ENCODE peak calls at places on chromosomes 4 and X, in five cellular contexts. One of them, this sample, is unnamed.

GRCh38 chr4:59612235-59612634 is 1587.9 kb upstream of the ADGRL3 start:
- DNase-seq in uterus: no peak
- DNase-seq in fibroblast of pulmonary artery: peak
- DNase-seq in choroid plexus epithelial cell: peak
- DNase-seq in AG09319: no peak
- DNase-seq in this sample: peak

GRCh38 chrX:154463611-154464220 is 5.6 kb downstream of the PLXNA3 start:
- DNase-seq in uterus: no peak
- DNase-seq in fibroblast of pulmonary artery: no peak
- DNase-seq in choroid plexus epithelial cell: no peak
- DNase-seq in AG09319: no peak
- DNase-seq in this sample: no peak

GRCh38 chr4:52701207-52701606 is 42.1 kb upstream of the USP46 start:
- DNase-seq in uterus: no peak
- DNase-seq in fibroblast of pulmonary artery: no peak
- DNase-seq in choroid plexus epithelial cell: no peak
- DNase-seq in AG09319: no peak
- DNase-seq in this sample: no peak

GRCh38 chr4:74896595-74896994 is 36.3 kb upstream of the PARM1 start:
- DNase-seq in uterus: no peak
- DNase-seq in fibroblast of pulmonary artery: no peak
- DNase-seq in choroid plexus epithelial cell: no peak
- DNase-seq in AG09319: no peak
- DNase-seq in this sample: no peak

GRCh38 chr4:105637409-105638258 is 70.9 kb downstream of the INTS12 start:
- DNase-seq in uterus: peak
- DNase-seq in fibroblast of pulmonary artery: peak
- DNase-seq in choroid plexus epithelial cell: peak
- DNase-seq in AG09319: no peak
- DNase-seq in this sample: peak

GRCh38 chrX:72308566-72309296 is 3.0 kb upstream of the CITED1 start:
- DNase-seq in uterus: peak
- DNase-seq in fibroblast of pulmonary artery: peak
- DNase-seq in choroid plexus epithelial cell: peak
- DNase-seq in AG09319: no peak
- DNase-seq in this sample: peak

GRCh38 chrX:11244641-11245040 is 48.6 kb upstream of the AMELX start:
- DNase-seq in uterus: peak
- DNase-seq in fibroblast of pulmonary artery: peak
- DNase-seq in choroid plexus epithelial cell: peak
- DNase-seq in AG09319: no peak
- DNase-seq in this sample: peak

GRCh38 chr4:76476606-76477005 is 41.6 kb downstream of the SHROOM3 start:
- DNase-seq in uterus: no peak
- DNase-seq in fibroblast of pulmonary artery: no peak
- DNase-seq in choroid plexus epithelial cell: no peak
- DNase-seq in AG09319: no peak
- DNase-seq in this sample: no peak

GRCh38 chr4:8219236-8219635 is 20.1 kb downstream of the SH3TC1 start:
- DNase-seq in uterus: no peak
- DNase-seq in fibroblast of pulmonary artery: no peak
- DNase-seq in choroid plexus epithelial cell: no peak
- DNase-seq in AG09319: no peak
- DNase-seq in this sample: no peak

GRCh38 chr4:140095694-140096482 is 58.1 kb downstream of the MAML3 start:
- DNase-seq in uterus: no peak
- DNase-seq in fibroblast of pulmonary artery: peak
- DNase-seq in choroid plexus epithelial cell: peak
- DNase-seq in AG09319: no peak
- DNase-seq in this sample: peak

GRCh38 chrX:153642655-153643430 is 4.2 kb upstream of the DUSP9 start:
- DNase-seq in uterus: peak
- DNase-seq in fibroblast of pulmonary artery: no peak
- DNase-seq in choroid plexus epithelial cell: no peak
- DNase-seq in AG09319: no peak
- DNase-seq in this sample: no peak

GRCh38 chr4:10783351-10783750 is 98.8 kb upstream of the CLNK start:
- DNase-seq in uterus: no peak
- DNase-seq in fibroblast of pulmonary artery: peak
- DNase-seq in choroid plexus epithelial cell: peak
- DNase-seq in AG09319: no peak
- DNase-seq in this sample: peak

GRCh38 chrX:150049647-150050046 is 111.4 kb upstream of the EOLA2 start:
- DNase-seq in uterus: no peak
- DNase-seq in fibroblast of pulmonary artery: no peak
- DNase-seq in choroid plexus epithelial cell: peak
- DNase-seq in AG09319: peak
- DNase-seq in this sample: no peak

GRCh38 chr4:164023214-164023613 is 528.7 kb downstream of the TMA16 start:
- DNase-seq in uterus: no peak
- DNase-seq in fibroblast of pulmonary artery: no peak
- DNase-seq in choroid plexus epithelial cell: no peak
- DNase-seq in AG09319: no peak
- DNase-seq in this sample: no peak

GRCh38 chr4:41418444-41418843 is 119.5 kb upstream of the LIMCH1 start:
- DNase-seq in uterus: no peak
- DNase-seq in fibroblast of pulmonary artery: peak
- DNase-seq in choroid plexus epithelial cell: peak
- DNase-seq in AG09319: peak
- DNase-seq in this sample: no peak

GRCh38 chr4:29263011-29263410 is 1457.2 kb upstream of the PCDH7 start:
- DNase-seq in uterus: no peak
- DNase-seq in fibroblast of pulmonary artery: peak
- DNase-seq in choroid plexus epithelial cell: no peak
- DNase-seq in AG09319: no peak
- DNase-seq in this sample: no peak

GRCh38 chr4:140037353-140038030 is 116.5 kb downstream of the MAML3 start:
- DNase-seq in uterus: no peak
- DNase-seq in fibroblast of pulmonary artery: peak
- DNase-seq in choroid plexus epithelial cell: peak
- DNase-seq in AG09319: peak
- DNase-seq in this sample: peak

GRCh38 chr4:67635331-67635730 is 65.6 kb downstream of the UBA6 start:
- DNase-seq in uterus: no peak
- DNase-seq in fibroblast of pulmonary artery: no peak
- DNase-seq in choroid plexus epithelial cell: no peak
- DNase-seq in AG09319: no peak
- DNase-seq in this sample: no peak

GRCh38 chrX:133215747-133216146 is 2.4 kb downstream of the TFDP3 start:
- DNase-seq in uterus: no peak
- DNase-seq in fibroblast of pulmonary artery: no peak
- DNase-seq in choroid plexus epithelial cell: peak
- DNase-seq in AG09319: no peak
- DNase-seq in this sample: peak

GRCh38 chr4:115119804-115120352 is 6.5 kb upstream of the NDST4 start:
- DNase-seq in uterus: no peak
- DNase-seq in fibroblast of pulmonary artery: no peak
- DNase-seq in choroid plexus epithelial cell: peak
- DNase-seq in AG09319: no peak
- DNase-seq in this sample: no peak
- TF ChIP-seq CTCF in uterus: no peak
- TF ChIP-seq CTCF in fibroblast of pulmonary artery: no peak
- TF ChIP-seq CTCF in choroid plexus epithelial cell: no peak
- TF ChIP-seq CTCF in AG09319: peak
- TF ChIP-seq CTCF in this sample: peak

GRCh38 chr4:99943904-99944437 is 2.4 kb downstream of the DNAJB14 start:
- DNase-seq in uterus: no peak
- DNase-seq in fibroblast of pulmonary artery: no peak
- DNase-seq in choroid plexus epithelial cell: no peak
- DNase-seq in AG09319: no peak
- DNase-seq in this sample: no peak

GRCh38 chr4:99946346-99947189 is at the start of gene DNAJB14:
- DNase-seq in uterus: peak
- DNase-seq in fibroblast of pulmonary artery: peak
- DNase-seq in choroid plexus epithelial cell: peak
- DNase-seq in AG09319: peak
- DNase-seq in this sample: peak

GRCh38 chr4:99947608-99948007 is 1.2 kb upstream of the DNAJB14 start:
- DNase-seq in uterus: no peak
- DNase-seq in fibroblast of pulmonary artery: no peak
- DNase-seq in choroid plexus epithelial cell: no peak
- DNase-seq in AG09319: no peak
- DNase-seq in this sample: no peak

GRCh38 chr4:99947190-99947578 is 766 bp upstream of the DNAJB14 start:
- DNase-seq in uterus: no peak
- DNase-seq in fibroblast of pulmonary artery: peak
- DNase-seq in choroid plexus epithelial cell: peak
- DNase-seq in AG09319: no peak
- DNase-seq in this sample: no peak

DNA sequence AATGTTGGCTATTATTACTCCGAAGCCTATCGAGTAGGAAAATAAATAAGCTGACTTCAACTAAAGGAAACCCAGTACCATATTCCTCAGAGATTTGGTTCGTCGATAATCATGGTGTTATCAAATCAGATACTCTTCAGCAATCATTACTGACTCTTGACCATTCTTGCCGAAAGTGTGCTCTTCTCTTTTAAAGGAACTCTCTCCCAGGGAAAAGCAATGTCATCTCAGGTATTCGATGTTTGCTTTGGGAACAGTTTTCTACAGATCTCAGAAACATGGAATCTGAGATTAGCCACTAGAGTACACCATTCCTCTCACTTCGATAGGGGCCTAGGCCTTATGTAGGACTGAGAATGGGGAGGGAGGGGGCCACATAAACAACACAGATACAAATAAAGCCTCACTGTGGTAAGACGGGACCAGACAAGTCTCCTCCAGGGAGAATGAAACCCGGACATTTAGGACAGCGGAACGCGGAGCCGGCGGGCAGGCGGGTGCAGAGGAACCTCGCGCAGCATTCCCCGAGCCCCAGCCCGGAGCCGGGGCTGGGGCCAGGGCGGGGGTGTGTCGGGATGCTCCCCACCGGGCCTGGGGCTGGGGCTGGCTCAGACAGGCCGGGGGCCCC is 586 bp downstream of the DNAJB14 start:
- DNase-seq in uterus: no peak
- DNase-seq in fibroblast of pulmonary artery: peak
- DNase-seq in choroid plexus epithelial cell: peak
- DNase-seq in AG09319: no peak
- DNase-seq in this sample: peak
- TF ChIP-seq CTCF in uterus: no peak
- TF ChIP-seq CTCF in fibroblast of pulmonary artery: peak
- TF ChIP-seq CTCF in choroid plexus epithelial cell: peak
- TF ChIP-seq CTCF in AG09319: no peak
- TF ChIP-seq CTCF in this sample: no peak

GRCh38 chrX:64350047-64350446 is 45.2 kb downstream of the MTMR8 start:
- DNase-seq in uterus: no peak
- DNase-seq in fibroblast of pulmonary artery: no peak
- DNase-seq in choroid plexus epithelial cell: no peak
- DNase-seq in AG09319: no peak
- DNase-seq in this sample: no peak

GRCh38 chrX:64352084-64352483 is 43.2 kb downstream of the MTMR8 start:
- DNase-seq in uterus: no peak
- DNase-seq in fibroblast of pulmonary artery: no peak
- DNase-seq in choroid plexus epithelial cell: no peak
- DNase-seq in AG09319: no peak
- DNase-seq in this sample: no peak

GRCh38 chrX:64350521-64350920 is 44.7 kb downstream of the MTMR8 start:
- DNase-seq in uterus: no peak
- DNase-seq in fibroblast of pulmonary artery: no peak
- DNase-seq in choroid plexus epithelial cell: no peak
- DNase-seq in AG09319: no peak
- DNase-seq in this sample: no peak
- TF ChIP-seq CTCF in uterus: no peak
- TF ChIP-seq CTCF in fibroblast of pulmonary artery: no peak
- TF ChIP-seq CTCF in choroid plexus epithelial cell: no peak
- TF ChIP-seq CTCF in AG09319: no peak
- TF ChIP-seq CTCF in this sample: no peak

GRCh38 chrX:132022115-132022862 is 813 bp upstream of the STK26 start:
- DNase-seq in uterus: no peak
- DNase-seq in fibroblast of pulmonary artery: no peak
- DNase-seq in choroid plexus epithelial cell: peak
- DNase-seq in AG09319: no peak
- DNase-seq in this sample: peak
- TF ChIP-seq CTCF in uterus: no peak
- TF ChIP-seq CTCF in fibroblast of pulmonary artery: peak
- TF ChIP-seq CTCF in choroid plexus epithelial cell: peak
- TF ChIP-seq CTCF in AG09319: no peak
- TF ChIP-seq CTCF in this sample: peak

GRCh38 chr4:34953145-34953799 is 1291.0 kb downstream of the ARAP2 start:
- DNase-seq in uterus: no peak
- DNase-seq in fibroblast of pulmonary artery: no peak
- DNase-seq in choroid plexus epithelial cell: no peak
- DNase-seq in AG09319: no peak
- DNase-seq in this sample: peak
- TF ChIP-seq CTCF in uterus: no peak
- TF ChIP-seq CTCF in fibroblast of pulmonary artery: no peak
- TF ChIP-seq CTCF in choroid plexus epithelial cell: no peak
- TF ChIP-seq CTCF in AG09319: no peak
- TF ChIP-seq CTCF in this sample: peak